ENCODE peak calls at places on chromosomes 11 and 22, in six cellular contexts. One of them, this sample, is unnamed.

GRCh38 chr22:45242778-45243191 is 2.1 kb upstream of the KIAA0930 start:
- DNase-seq in choroid plexus epithelial cell: no peak
- DNase-seq in brain microvascular endothelial cell: no peak
- DNase-seq in nucleus accumbens: peak; percentile 25
- DNase-seq in epithelial cell of esophagus: peak; percentile 80
- DNase-seq in activated naive CD4-positive, alpha-beta T cell treated with anti-CD3 and anti-CD28 coated beads, Interleukin-2, amount 10 ng/mL, durations not matched to agents 7 days and 5 days: no peak
- DNase-seq in this sample: no peak

GRCh38 chr11:2779981-2780849 is 80.4 kb upstream of the KCNQ1OT1 start:
- DNase-seq in choroid plexus epithelial cell: peak; percentile 22
- DNase-seq in brain microvascular endothelial cell: no peak
- DNase-seq in nucleus accumbens: no peak
- DNase-seq in epithelial cell of esophagus: no peak
- DNase-seq in activated naive CD4-positive, alpha-beta T cell treated with anti-CD3 and anti-CD28 coated beads, Interleukin-2, amount 10 ng/mL, durations not matched to agents 7 days and 5 days: peak; percentile 17
- DNase-seq in this sample: no peak

GRCh38 chr22:49014227-49015201 is 813.2 kb downstream of the BRD1 start:
- DNase-seq in choroid plexus epithelial cell: no peak
- DNase-seq in brain microvascular endothelial cell: no peak
- DNase-seq in nucleus accumbens: no peak
- DNase-seq in epithelial cell of esophagus: no peak
- DNase-seq in activated naive CD4-positive, alpha-beta T cell treated with anti-CD3 and anti-CD28 coated beads, Interleukin-2, amount 10 ng/mL, durations not matched to agents 7 days and 5 days: no peak
- DNase-seq in this sample: no peak

GRCh38 chr11:1516273-1517067 is 29.9 kb upstream of the MOB2 start:
- DNase-seq in choroid plexus epithelial cell: peak; percentile 26
- DNase-seq in brain microvascular endothelial cell: peak; percentile 33
- DNase-seq in nucleus accumbens: no peak
- DNase-seq in epithelial cell of esophagus: peak; percentile 27
- DNase-seq in activated naive CD4-positive, alpha-beta T cell treated with anti-CD3 and anti-CD28 coated beads, Interleukin-2, amount 10 ng/mL, durations not matched to agents 7 days and 5 days: no peak
- DNase-seq in this sample: peak; percentile 57

GRCh38 chr22:39179841-39180335 is 27.4 kb upstream of the CBX7 start:
- DNase-seq in choroid plexus epithelial cell: no peak
- DNase-seq in brain microvascular endothelial cell: no peak
- DNase-seq in nucleus accumbens: no peak
- DNase-seq in epithelial cell of esophagus: no peak
- DNase-seq in activated naive CD4-positive, alpha-beta T cell treated with anti-CD3 and anti-CD28 coated beads, Interleukin-2, amount 10 ng/mL, durations not matched to agents 7 days and 5 days: no peak
- DNase-seq in this sample: no peak

GRCh38 chr11:128888034-128888985 is 2.8 kb upstream of the KCNJ5 start:
- DNase-seq in choroid plexus epithelial cell: no peak
- DNase-seq in brain microvascular endothelial cell: no peak
- DNase-seq in nucleus accumbens: no peak
- DNase-seq in epithelial cell of esophagus: peak; percentile 74
- DNase-seq in activated naive CD4-positive, alpha-beta T cell treated with anti-CD3 and anti-CD28 coated beads, Interleukin-2, amount 10 ng/mL, durations not matched to agents 7 days and 5 days: no peak
- DNase-seq in this sample: no peak

GRCh38 chr22:45869448-45869847 is 107.5 kb downstream of the WNT7B start:
- DNase-seq in choroid plexus epithelial cell: no peak
- DNase-seq in brain microvascular endothelial cell: no peak
- DNase-seq in nucleus accumbens: no peak
- DNase-seq in epithelial cell of esophagus: no peak
- DNase-seq in activated naive CD4-positive, alpha-beta T cell treated with anti-CD3 and anti-CD28 coated beads, Interleukin-2, amount 10 ng/mL, durations not matched to agents 7 days and 5 days: no peak
- DNase-seq in this sample: no peak

GRCh38 chr11:59012942-59013256 is 73.2 kb upstream of the GLYATL1B start:
- DNase-seq in choroid plexus epithelial cell: no peak
- DNase-seq in brain microvascular endothelial cell: no peak
- DNase-seq in nucleus accumbens: no peak
- DNase-seq in epithelial cell of esophagus: no peak
- DNase-seq in activated naive CD4-positive, alpha-beta T cell treated with anti-CD3 and anti-CD28 coated beads, Interleukin-2, amount 10 ng/mL, durations not matched to agents 7 days and 5 days: no peak
- DNase-seq in this sample: no peak

GRCh38 chr11:71568707-71569349 is 3.5 kb downstream of the KRTAP5-10 start:
- DNase-seq in choroid plexus epithelial cell: peak; percentile 16
- DNase-seq in brain microvascular endothelial cell: peak; percentile 10
- DNase-seq in nucleus accumbens: no peak
- DNase-seq in epithelial cell of esophagus: peak; percentile 10
- DNase-seq in activated naive CD4-positive, alpha-beta T cell treated with anti-CD3 and anti-CD28 coated beads, Interleukin-2, amount 10 ng/mL, durations not matched to agents 7 days and 5 days: no peak
- DNase-seq in this sample: no peak

GRCh38 chr11:65546217-65546958 is 11.8 kb downstream of the LTBP3 start:
- DNase-seq in choroid plexus epithelial cell: no peak
- DNase-seq in brain microvascular endothelial cell: no peak
- DNase-seq in nucleus accumbens: peak; percentile 34
- DNase-seq in epithelial cell of esophagus: peak; percentile 88
- DNase-seq in activated naive CD4-positive, alpha-beta T cell treated with anti-CD3 and anti-CD28 coated beads, Interleukin-2, amount 10 ng/mL, durations not matched to agents 7 days and 5 days: peak; percentile 98
- DNase-seq in this sample: no peak

GRCh38 chr11:106723071-106723470 is 295.2 kb downstream of the GUCY1A2 start:
- DNase-seq in choroid plexus epithelial cell: peak; percentile 19
- DNase-seq in brain microvascular endothelial cell: no peak
- DNase-seq in nucleus accumbens: no peak
- DNase-seq in epithelial cell of esophagus: no peak
- DNase-seq in activated naive CD4-positive, alpha-beta T cell treated with anti-CD3 and anti-CD28 coated beads, Interleukin-2, amount 10 ng/mL, durations not matched to agents 7 days and 5 days: no peak
- DNase-seq in this sample: no peak

GRCh38 chr22:37703906-37704305 is 7.1 kb downstream of the TRIOBP start:
- DNase-seq in choroid plexus epithelial cell: no peak
- DNase-seq in brain microvascular endothelial cell: no peak
- DNase-seq in nucleus accumbens: no peak
- DNase-seq in epithelial cell of esophagus: peak; percentile 47
- DNase-seq in activated naive CD4-positive, alpha-beta T cell treated with anti-CD3 and anti-CD28 coated beads, Interleukin-2, amount 10 ng/mL, durations not matched to agents 7 days and 5 days: no peak
- DNase-seq in this sample: no peak

GRCh38 chr22:17777005-17777716 is 2.9 kb upstream of the BID start:
- DNase-seq in choroid plexus epithelial cell: no peak
- DNase-seq in brain microvascular endothelial cell: no peak
- DNase-seq in nucleus accumbens: no peak
- DNase-seq in epithelial cell of esophagus: no peak
- DNase-seq in activated naive CD4-positive, alpha-beta T cell treated with anti-CD3 and anti-CD28 coated beads, Interleukin-2, amount 10 ng/mL, durations not matched to agents 7 days and 5 days: peak; percentile 85
- DNase-seq in this sample: no peak

GRCh38 chr22:49548356-49549202 is 279.1 kb downstream of the BRD1 start:
- DNase-seq in choroid plexus epithelial cell: no peak
- DNase-seq in brain microvascular endothelial cell: no peak
- DNase-seq in nucleus accumbens: no peak
- DNase-seq in epithelial cell of esophagus: no peak
- DNase-seq in activated naive CD4-positive, alpha-beta T cell treated with anti-CD3 and anti-CD28 coated beads, Interleukin-2, amount 10 ng/mL, durations not matched to agents 7 days and 5 days: peak; percentile 1
- DNase-seq in this sample: no peak

GRCh38 chr22:28883917-28884753 is 763 bp downstream of the ZNRF3 start:
- DNase-seq in choroid plexus epithelial cell: peak; percentile 60
- DNase-seq in brain microvascular endothelial cell: peak; percentile 15
- DNase-seq in nucleus accumbens: no peak
- DNase-seq in epithelial cell of esophagus: peak; percentile 64
- DNase-seq in activated naive CD4-positive, alpha-beta T cell treated with anti-CD3 and anti-CD28 coated beads, Interleukin-2, amount 10 ng/mL, durations not matched to agents 7 days and 5 days: peak; percentile 54
- DNase-seq in this sample: no peak

GRCh38 chr22:32698926-32699619 is 102.4 kb upstream of the TIMP3 start:
- DNase-seq in choroid plexus epithelial cell: no peak
- DNase-seq in brain microvascular endothelial cell: no peak
- DNase-seq in nucleus accumbens: no peak
- DNase-seq in epithelial cell of esophagus: no peak
- DNase-seq in activated naive CD4-positive, alpha-beta T cell treated with anti-CD3 and anti-CD28 coated beads, Interleukin-2, amount 10 ng/mL, durations not matched to agents 7 days and 5 days: no peak
- DNase-seq in this sample: no peak

GRCh38 chr11:70854201-70854600 is 398.2 kb downstream of the SHANK2 start:
- DNase-seq in choroid plexus epithelial cell: no peak
- DNase-seq in brain microvascular endothelial cell: no peak
- DNase-seq in nucleus accumbens: no peak
- DNase-seq in epithelial cell of esophagus: no peak
- DNase-seq in activated naive CD4-positive, alpha-beta T cell treated with anti-CD3 and anti-CD28 coated beads, Interleukin-2, amount 10 ng/mL, durations not matched to agents 7 days and 5 days: no peak
- DNase-seq in this sample: no peak

GRCh38 chr11:109486129-109486528 is 64.1 kb downstream of the C11orf87 start:
- DNase-seq in choroid plexus epithelial cell: no peak
- DNase-seq in brain microvascular endothelial cell: no peak
- DNase-seq in nucleus accumbens: no peak
- DNase-seq in epithelial cell of esophagus: no peak
- DNase-seq in activated naive CD4-positive, alpha-beta T cell treated with anti-CD3 and anti-CD28 coated beads, Interleukin-2, amount 10 ng/mL, durations not matched to agents 7 days and 5 days: no peak
- DNase-seq in this sample: no peak

GRCh38 chr11:76382209-76382608 is 1.1 kb downstream of the GVQW3 start:
- DNase-seq in choroid plexus epithelial cell: no peak
- DNase-seq in brain microvascular endothelial cell: no peak
- DNase-seq in nucleus accumbens: no peak
- DNase-seq in epithelial cell of esophagus: no peak
- DNase-seq in activated naive CD4-positive, alpha-beta T cell treated with anti-CD3 and anti-CD28 coated beads, Interleukin-2, amount 10 ng/mL, durations not matched to agents 7 days and 5 days: no peak
- DNase-seq in this sample: no peak

GRCh38 chr22:44192811-44193536 is 12.2 kb downstream of the PARVG start:
- DNase-seq in choroid plexus epithelial cell: no peak
- DNase-seq in brain microvascular endothelial cell: no peak
- DNase-seq in nucleus accumbens: no peak
- DNase-seq in epithelial cell of esophagus: no peak
- DNase-seq in activated naive CD4-positive, alpha-beta T cell treated with anti-CD3 and anti-CD28 coated beads, Interleukin-2, amount 10 ng/mL, durations not matched to agents 7 days and 5 days: no peak
- DNase-seq in this sample: no peak

GRCh38 chr11:104151404-104152204 is 12.3 kb downstream of the PDGFD start:
- DNase-seq in choroid plexus epithelial cell: peak; percentile 56
- DNase-seq in brain microvascular endothelial cell: no peak
- DNase-seq in nucleus accumbens: no peak
- DNase-seq in epithelial cell of esophagus: peak; percentile 43
- DNase-seq in activated naive CD4-positive, alpha-beta T cell treated with anti-CD3 and anti-CD28 coated beads, Interleukin-2, amount 10 ng/mL, durations not matched to agents 7 days and 5 days: no peak
- DNase-seq in this sample: no peak

GRCh38 chr11:47225552-47226137 is 10.9 kb downstream of the DDB2 start:
- DNase-seq in choroid plexus epithelial cell: peak; percentile 61
- DNase-seq in brain microvascular endothelial cell: no peak
- DNase-seq in nucleus accumbens: no peak
- DNase-seq in epithelial cell of esophagus: no peak
- DNase-seq in activated naive CD4-positive, alpha-beta T cell treated with anti-CD3 and anti-CD28 coated beads, Interleukin-2, amount 10 ng/mL, durations not matched to agents 7 days and 5 days: peak; percentile 56
- DNase-seq in this sample: no peak

GRCh38 chr22:38772624-38772873 is 16.8 kb upstream of the SUN2 start:
- DNase-seq in choroid plexus epithelial cell: no peak
- DNase-seq in brain microvascular endothelial cell: no peak
- DNase-seq in nucleus accumbens: no peak
- DNase-seq in epithelial cell of esophagus: no peak
- DNase-seq in activated naive CD4-positive, alpha-beta T cell treated with anti-CD3 and anti-CD28 coated beads, Interleukin-2, amount 10 ng/mL, durations not matched to agents 7 days and 5 days: no peak
- DNase-seq in this sample: no peak

GRCh38 chr11:114416441-114416928 is 16.0 kb downstream of the RBM7 start:
- DNase-seq in choroid plexus epithelial cell: peak; percentile 71
- DNase-seq in brain microvascular endothelial cell: peak; percentile 31
- DNase-seq in nucleus accumbens: no peak
- DNase-seq in epithelial cell of esophagus: peak; percentile 93
- DNase-seq in activated naive CD4-positive, alpha-beta T cell treated with anti-CD3 and anti-CD28 coated beads, Interleukin-2, amount 10 ng/mL, durations not matched to agents 7 days and 5 days: no peak
- DNase-seq in this sample: no peak

This sample was measured in BJ.